ENCODE peak calls at places on chromosomes 16 and 17, in six cellular contexts. One of them, this sample, is unnamed.

GRCh38 chr16:12124742-12125141 is 148.2 kb downstream of the SNX29 start:
- DNase-seq in osteoblast: no peak
- DNase-seq in fibroblast of villous mesenchyme: peak; percentile 9
- DNase-seq in astrocyte of the spinal cord: no peak
- DNase-seq in AG09309: no peak
- DNase-seq in heart left ventricle: no peak
- DNase-seq in this sample: no peak

GRCh38 chr16:55261301-55261700 is 62.7 kb upstream of the IRX6 start:
- DNase-seq in heart left ventricle: no peak
- DNase-seq in astrocyte of the spinal cord: no peak
- DNase-seq in osteoblast: peak; percentile 30
- DNase-seq in fibroblast of villous mesenchyme: no peak
- DNase-seq in AG09309: no peak
- DNase-seq in this sample: no peak

GRCh38 chr16:8887952-8888560 is 5.9 kb downstream of the LITAFD start:
- DNase-seq in osteoblast: peak; percentile 75
- DNase-seq in heart left ventricle: peak; percentile 91
- DNase-seq in AG09309: no peak
- DNase-seq in astrocyte of the spinal cord: peak; percentile 42
- DNase-seq in fibroblast of villous mesenchyme: peak; percentile 67
- DNase-seq in this sample: peak; percentile 87

GRCh38 chr16:75640598-75640997 is 6.9 kb downstream of the KARS1 start:
- DNase-seq in astrocyte of the spinal cord: no peak
- DNase-seq in fibroblast of villous mesenchyme: peak; percentile 97
- DNase-seq in AG09309: no peak
- DNase-seq in osteoblast: no peak
- DNase-seq in heart left ventricle: no peak
- DNase-seq in this sample: no peak

GRCh38 chr16:88376053-88376834 is 6.5 kb upstream of the ZNF469 start:
- DNase-seq in fibroblast of villous mesenchyme: no peak
- DNase-seq in astrocyte of the spinal cord: peak; percentile 26
- DNase-seq in heart left ventricle: peak; percentile 46
- DNase-seq in osteoblast: peak; percentile 90
- DNase-seq in AG09309: no peak
- DNase-seq in this sample: peak; percentile 83

GRCh38 chr16:21638573-21638975 is 13.8 kb downstream of the IGSF6 start:
- DNase-seq in osteoblast: peak; percentile 88
- DNase-seq in astrocyte of the spinal cord: peak; percentile 35
- DNase-seq in fibroblast of villous mesenchyme: peak; percentile 36
- DNase-seq in heart left ventricle: no peak
- DNase-seq in AG09309: no peak
- DNase-seq in this sample: no peak

GRCh38 chr17:79077587-79077986 is 3.0 kb downstream of the ENGASE start:
- DNase-seq in heart left ventricle: peak; percentile 18
- DNase-seq in AG09309: no peak
- DNase-seq in osteoblast: peak; percentile 55
- DNase-seq in astrocyte of the spinal cord: no peak
- DNase-seq in fibroblast of villous mesenchyme: no peak
- DNase-seq in this sample: peak; percentile 89

GRCh38 chr16:15979801-15980200 is 30.4 kb downstream of the ABCC1 start:
- DNase-seq in osteoblast: no peak
- DNase-seq in AG09309: no peak
- DNase-seq in fibroblast of villous mesenchyme: no peak
- DNase-seq in astrocyte of the spinal cord: no peak
- DNase-seq in heart left ventricle: no peak
- DNase-seq in this sample: no peak

GRCh38 chr17:56939869-56940484 is 20.9 kb downstream of the COIL start:
- DNase-seq in heart left ventricle: no peak
- DNase-seq in osteoblast: peak; percentile 86
- DNase-seq in fibroblast of villous mesenchyme: peak; percentile 66
- DNase-seq in AG09309: peak; percentile 20
- DNase-seq in astrocyte of the spinal cord: peak; percentile 57
- DNase-seq in this sample: no peak

GRCh38 chr17:9228408-9229159 is 207.3 kb downstream of the NTN1 start:
- DNase-seq in fibroblast of villous mesenchyme: peak; percentile 57
- DNase-seq in osteoblast: no peak
- DNase-seq in astrocyte of the spinal cord: peak; percentile 60
- DNase-seq in AG09309: peak; percentile 80
- DNase-seq in heart left ventricle: no peak
- DNase-seq in this sample: no peak

GRCh38 chr17:74437702-74438101 is 5.8 kb downstream of the GPRC5C start:
- DNase-seq in osteoblast: peak; percentile 80
- DNase-seq in AG09309: no peak
- DNase-seq in astrocyte of the spinal cord: no peak
- DNase-seq in heart left ventricle: no peak
- DNase-seq in fibroblast of villous mesenchyme: no peak
- DNase-seq in this sample: no peak

GRCh38 chr17:14552311-14552710 is 251.4 kb downstream of the HS3ST3B1 start:
- DNase-seq in astrocyte of the spinal cord: no peak
- DNase-seq in osteoblast: no peak
- DNase-seq in heart left ventricle: no peak
- DNase-seq in fibroblast of villous mesenchyme: no peak
- DNase-seq in AG09309: no peak
- DNase-seq in this sample: no peak

GRCh38 chr16:17359778-17360177 is 111.0 kb downstream of the XYLT1 start:
- DNase-seq in fibroblast of villous mesenchyme: no peak
- DNase-seq in astrocyte of the spinal cord: no peak
- DNase-seq in heart left ventricle: no peak
- DNase-seq in osteoblast: peak; percentile 77
- DNase-seq in AG09309: peak; percentile 31
- DNase-seq in this sample: no peak

GRCh38 chr17:15023589-15023988 is 241.5 kb downstream of the PMP22 start:
- DNase-seq in heart left ventricle: no peak
- DNase-seq in astrocyte of the spinal cord: no peak
- DNase-seq in fibroblast of villous mesenchyme: no peak
- DNase-seq in osteoblast: no peak
- DNase-seq in AG09309: no peak
- DNase-seq in this sample: no peak

GRCh38 chr17:41064301-41064700 is 1.4 kb downstream of the KRTAP2-4 start:
- DNase-seq in fibroblast of villous mesenchyme: no peak
- DNase-seq in heart left ventricle: no peak
- DNase-seq in astrocyte of the spinal cord: no peak
- DNase-seq in AG09309: no peak
- DNase-seq in osteoblast: no peak
- DNase-seq in this sample: no peak

GRCh38 chr16:56652600-56652999 is 914 bp downstream of the MT1B start:
- DNase-seq in astrocyte of the spinal cord: no peak
- DNase-seq in fibroblast of villous mesenchyme: no peak
- DNase-seq in osteoblast: no peak
- DNase-seq in heart left ventricle: no peak
- DNase-seq in AG09309: no peak
- DNase-seq in this sample: no peak

GRCh38 chr17:4808378-4808767 is 1.4 kb downstream of the PLD2 start:
- DNase-seq in osteoblast: peak; percentile 81
- DNase-seq in astrocyte of the spinal cord: no peak
- DNase-seq in fibroblast of villous mesenchyme: no peak
- DNase-seq in heart left ventricle: peak; percentile 62
- DNase-seq in AG09309: no peak
- DNase-seq in this sample: no peak

GRCh38 chr16:52547001-52547833 is at the start of gene TOX3:
- DNase-seq in fibroblast of villous mesenchyme: no peak
- DNase-seq in osteoblast: no peak
- DNase-seq in AG09309: no peak
- DNase-seq in heart left ventricle: peak; percentile 52
- DNase-seq in astrocyte of the spinal cord: no peak
- DNase-seq in this sample: no peak

GRCh38 chr17:78766743-78767294 is 15.3 kb downstream of the CYTH1 start:
- DNase-seq in AG09309: no peak
- DNase-seq in astrocyte of the spinal cord: no peak
- DNase-seq in osteoblast: no peak
- DNase-seq in heart left ventricle: no peak
- DNase-seq in fibroblast of villous mesenchyme: no peak
- DNase-seq in this sample: no peak

GRCh38 chr16:89360760-89361435 is 129.5 kb downstream of the ANKRD11 start:
- DNase-seq in heart left ventricle: no peak
- DNase-seq in fibroblast of villous mesenchyme: no peak
- DNase-seq in astrocyte of the spinal cord: no peak
- DNase-seq in osteoblast: peak; percentile 51
- DNase-seq in AG09309: no peak
- DNase-seq in this sample: no peak

GRCh38 chr16:22670551-22670970 is 143.4 kb upstream of the HS3ST2 start:
- DNase-seq in astrocyte of the spinal cord: no peak
- DNase-seq in fibroblast of villous mesenchyme: no peak
- DNase-seq in AG09309: no peak
- DNase-seq in heart left ventricle: no peak
- DNase-seq in osteoblast: peak; percentile 66
- DNase-seq in this sample: no peak

GRCh38 chr17:7853693-7854043 is 1.2 kb upstream of the TMEM88 start:
- DNase-seq in osteoblast: no peak
- DNase-seq in fibroblast of villous mesenchyme: no peak
- DNase-seq in AG09309: no peak
- DNase-seq in astrocyte of the spinal cord: no peak
- DNase-seq in heart left ventricle: no peak
- DNase-seq in this sample: peak; percentile 68

GRCh38 chr17:76683011-76683755 is 27.6 kb downstream of the MXRA7 start:
- DNase-seq in AG09309: no peak
- DNase-seq in astrocyte of the spinal cord: no peak
- DNase-seq in osteoblast: no peak
- DNase-seq in heart left ventricle: no peak
- DNase-seq in fibroblast of villous mesenchyme: no peak
- DNase-seq in this sample: no peak
- TF ChIP-seq CTCF in AG09309: no peak
- TF ChIP-seq CTCF in astrocyte of the spinal cord: peak; percentile 27
- TF ChIP-seq CTCF in osteoblast: no peak
- TF ChIP-seq CTCF in heart left ventricle: no peak
- TF ChIP-seq CTCF in fibroblast of villous mesenchyme: peak; percentile 24
- TF ChIP-seq CTCF in this sample: peak; percentile 36

GRCh38 chr16:10888320-10888937 is 11.4 kb downstream of the CIITA start:
- DNase-seq in AG09309: no peak
- DNase-seq in fibroblast of villous mesenchyme: no peak
- DNase-seq in osteoblast: no peak
- DNase-seq in heart left ventricle: no peak
- DNase-seq in astrocyte of the spinal cord: no peak
- DNase-seq in this sample: no peak
- TF ChIP-seq CTCF in AG09309: no peak
- TF ChIP-seq CTCF in fibroblast of villous mesenchyme: no peak
- TF ChIP-seq CTCF in osteoblast: no peak
- TF ChIP-seq CTCF in heart left ventricle: no peak
- TF ChIP-seq CTCF in astrocyte of the spinal cord: no peak
- TF ChIP-seq CTCF in this sample: no peak

DNA sequence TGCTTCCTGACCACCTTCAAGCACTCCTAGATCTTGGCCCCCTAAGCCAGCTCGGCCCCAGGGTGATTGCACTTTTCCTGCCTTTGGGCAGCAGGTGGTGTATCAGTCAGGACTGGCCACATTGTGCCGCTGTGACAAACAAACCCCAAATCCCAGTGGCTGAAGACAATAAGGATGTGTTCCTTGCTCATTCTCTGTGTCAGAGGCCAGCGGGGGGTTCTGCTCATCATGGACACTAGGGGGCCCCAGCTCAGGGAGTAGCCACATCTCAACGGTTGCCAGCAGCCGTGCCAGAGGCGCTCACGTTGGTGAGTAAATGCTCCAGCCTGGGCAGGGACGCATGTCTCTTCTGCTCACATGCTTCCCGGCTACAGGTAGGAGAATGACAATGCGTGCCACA is 60.4 kb downstream of the ZDHHC7 start:
- DNase-seq in AG09309: no peak
- DNase-seq in osteoblast: peak; percentile 51
- DNase-seq in fibroblast of villous mesenchyme: no peak
- DNase-seq in astrocyte of the spinal cord: no peak
- DNase-seq in heart left ventricle: no peak
- DNase-seq in this sample: no peak
- TF ChIP-seq CTCF in AG09309: peak; percentile 32
- TF ChIP-seq CTCF in osteoblast: peak; percentile 36
- TF ChIP-seq CTCF in fibroblast of villous mesenchyme: peak; percentile 22
- TF ChIP-seq CTCF in astrocyte of the spinal cord: peak; percentile 34
- TF ChIP-seq CTCF in heart left ventricle: peak; percentile 20
- TF ChIP-seq CTCF in this sample: peak; percentile 31

GRCh38 chr16:66095676-66096075 is 270.8 kb upstream of the CDH5 start:
- DNase-seq in heart left ventricle: no peak
- DNase-seq in osteoblast: no peak
- DNase-seq in astrocyte of the spinal cord: no peak
- DNase-seq in fibroblast of villous mesenchyme: no peak
- DNase-seq in AG09309: no peak
- DNase-seq in this sample: no peak
- TF ChIP-seq CTCF in heart left ventricle: no peak
- TF ChIP-seq CTCF in osteoblast: peak; percentile 26
- TF ChIP-seq CTCF in astrocyte of the spinal cord: peak; percentile 21
- TF ChIP-seq CTCF in fibroblast of villous mesenchyme: peak; percentile 18
- TF ChIP-seq CTCF in AG09309: peak; percentile 12
- TF ChIP-seq CTCF in this sample: peak; percentile 43

DNA sequence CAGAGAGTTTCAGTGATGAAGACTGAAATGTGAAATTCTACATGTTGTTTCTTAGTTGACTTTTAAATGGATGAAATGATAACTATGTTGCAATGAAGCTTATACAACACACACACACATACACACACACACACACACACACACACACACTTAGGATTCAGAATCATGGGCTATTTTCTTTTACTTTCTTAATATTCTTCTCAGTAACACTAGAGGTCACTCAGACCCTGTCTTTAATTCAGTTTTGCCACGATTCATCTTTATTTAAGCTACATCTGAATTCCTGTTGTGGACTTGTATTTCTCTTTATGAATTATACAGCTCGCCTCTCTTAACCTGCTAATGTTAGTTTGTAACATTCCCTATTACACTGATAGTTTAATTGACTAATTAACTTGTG is 109.6 kb upstream of the GOT2 start:
- DNase-seq in AG09309: no peak
- DNase-seq in heart left ventricle: no peak
- DNase-seq in astrocyte of the spinal cord: peak; percentile 40
- DNase-seq in fibroblast of villous mesenchyme: peak; percentile 3
- DNase-seq in osteoblast: peak; percentile 62
- DNase-seq in this sample: no peak
- TF ChIP-seq CTCF in AG09309: no peak
- TF ChIP-seq CTCF in heart left ventricle: no peak
- TF ChIP-seq CTCF in astrocyte of the spinal cord: peak; percentile 15
- TF ChIP-seq CTCF in fibroblast of villous mesenchyme: no peak
- TF ChIP-seq CTCF in osteoblast: peak; percentile 27
- TF ChIP-seq CTCF in this sample: peak; percentile 80

GRCh38 chr17:58119491-58119890 is 28.7 kb upstream of the OR4D1 start:
- DNase-seq in astrocyte of the spinal cord: no peak
- DNase-seq in heart left ventricle: no peak
- DNase-seq in AG09309: no peak
- DNase-seq in fibroblast of villous mesenchyme: no peak
- DNase-seq in osteoblast: no peak
- DNase-seq in this sample: no peak

GRCh38 chr17:58127846-58128245 is 20.3 kb upstream of the OR4D1 start:
- DNase-seq in osteoblast: no peak
- DNase-seq in AG09309: no peak
- DNase-seq in heart left ventricle: no peak
- DNase-seq in astrocyte of the spinal cord: no peak
- DNase-seq in fibroblast of villous mesenchyme: no peak
- DNase-seq in this sample: no peak

GRCh38 chr17:58120195-58120822 is 27.9 kb upstream of the OR4D1 start:
- DNase-seq in osteoblast: no peak
- DNase-seq in heart left ventricle: no peak
- DNase-seq in astrocyte of the spinal cord: peak; percentile 68
- DNase-seq in AG09309: no peak
- DNase-seq in fibroblast of villous mesenchyme: peak; percentile 72
- DNase-seq in this sample: no peak

GRCh38 chr17:58117382-58117781 is 30.8 kb upstream of the OR4D1 start:
- DNase-seq in astrocyte of the spinal cord: no peak
- DNase-seq in fibroblast of villous mesenchyme: no peak
- DNase-seq in AG09309: no peak
- DNase-seq in osteoblast: no peak
- DNase-seq in heart left ventricle: no peak
- DNase-seq in this sample: no peak

GRCh38 chr17:58121925-58122324 is 26.3 kb upstream of the OR4D1 start:
- DNase-seq in osteoblast: peak; percentile 65
- DNase-seq in astrocyte of the spinal cord: peak; percentile 25
- DNase-seq in heart left ventricle: no peak
- DNase-seq in fibroblast of villous mesenchyme: peak; percentile 20
- DNase-seq in AG09309: no peak
- DNase-seq in this sample: no peak
- TF ChIP-seq CTCF in osteoblast: peak; percentile 25
- TF ChIP-seq CTCF in astrocyte of the spinal cord: peak; percentile 26
- TF ChIP-seq CTCF in heart left ventricle: peak; percentile 22
- TF ChIP-seq CTCF in fibroblast of villous mesenchyme: peak; percentile 16
- TF ChIP-seq CTCF in AG09309: peak; percentile 35
- TF ChIP-seq CTCF in this sample: peak; percentile 62

GRCh38 chr17:17783121-17783824 is 53.5 kb downstream of the SREBF1 start:
- DNase-seq in astrocyte of the spinal cord: peak; percentile 16
- DNase-seq in heart left ventricle: peak; percentile 85
- DNase-seq in AG09309: no peak
- DNase-seq in osteoblast: no peak
- DNase-seq in fibroblast of villous mesenchyme: peak; percentile 48
- DNase-seq in this sample: no peak
- TF ChIP-seq CTCF in astrocyte of the spinal cord: no peak
- TF ChIP-seq CTCF in heart left ventricle: no peak
- TF ChIP-seq CTCF in AG09309: peak; percentile 17
- TF ChIP-seq CTCF in osteoblast: no peak
- TF ChIP-seq CTCF in fibroblast of villous mesenchyme: peak; percentile 13
- TF ChIP-seq CTCF in this sample: peak; percentile 69